ENCODE peak calls at places on chromosomes 6 and 20, in six cellular contexts. W, C, A, O, X and R are unnamed samples.

GRCh38 chr6:126302191-126302590 is 37.7 kb upstream of the CENPW start:
- DNase-seq in W (no peak), X (no peak), A (no peak), O (no peak), C (no peak), R (peak; percentile 38)

GRCh38 chr6:146352163-146352562 is 191.5 kb upstream of the RAB32 start:
- DNase-seq in O (no peak), C (no peak), W (no peak), A (no peak), X (no peak), R (no peak)

GRCh38 chr6:156791261-156791850 is 14.2 kb downstream of the ARID1B start:
- DNase-seq in O (no peak), W (peak; percentile 43), C (no peak), X (no peak), A (peak; percentile 70), R (peak; percentile 87)

GRCh38 chr6:137743493-137743892 is 123.6 kb upstream of the TNFAIP3 start:
- DNase-seq in C (no peak), X (no peak), A (no peak), O (no peak), W (no peak), R (no peak)

GRCh38 chr6:129133770-129134192 is 250.8 kb downstream of the LAMA2 start:
- DNase-seq in C (no peak), O (peak; percentile 10), X (no peak), W (no peak), A (peak; percentile 43), R (peak; percentile 88)

GRCh38 chr6:151130329-151130728 is 109.4 kb upstream of the AKAP12 start:
- DNase-seq in A (no peak), C (no peak), O (no peak), W (no peak), X (no peak), R (no peak)

GRCh38 chr20:57589728-57590484 is 29.0 kb downstream of the PCK1 start:
- DNase-seq in O (no peak), A (no peak), X (peak; percentile 63), W (no peak), C (no peak), R (no peak)

GRCh38 chr6:48099713-48100675 is 11.0 kb downstream of the PTCHD4 start:
- DNase-seq in A (no peak), C (no peak), X (no peak), O (no peak), W (no peak), R (no peak)

GRCh38 chr6:10315034-10315433 is 99.8 kb downstream of the TFAP2A start:
- DNase-seq in A (no peak), O (no peak), W (no peak), C (no peak), X (no peak), R (no peak)

GRCh38 chr6:56794421-56794820 is 151.7 kb upstream of the DST start:
- DNase-seq in C (no peak), W (no peak), X (no peak), A (no peak), O (no peak), R (no peak)
- H3K4me3 ChIP-seq in C (no peak overlapping the region), W (no peak overlapping the region), X (no peak overlapping the region), A (no peak overlapping the region), O (no peak overlapping the region), R (no peak overlapping the region)

DNA sequence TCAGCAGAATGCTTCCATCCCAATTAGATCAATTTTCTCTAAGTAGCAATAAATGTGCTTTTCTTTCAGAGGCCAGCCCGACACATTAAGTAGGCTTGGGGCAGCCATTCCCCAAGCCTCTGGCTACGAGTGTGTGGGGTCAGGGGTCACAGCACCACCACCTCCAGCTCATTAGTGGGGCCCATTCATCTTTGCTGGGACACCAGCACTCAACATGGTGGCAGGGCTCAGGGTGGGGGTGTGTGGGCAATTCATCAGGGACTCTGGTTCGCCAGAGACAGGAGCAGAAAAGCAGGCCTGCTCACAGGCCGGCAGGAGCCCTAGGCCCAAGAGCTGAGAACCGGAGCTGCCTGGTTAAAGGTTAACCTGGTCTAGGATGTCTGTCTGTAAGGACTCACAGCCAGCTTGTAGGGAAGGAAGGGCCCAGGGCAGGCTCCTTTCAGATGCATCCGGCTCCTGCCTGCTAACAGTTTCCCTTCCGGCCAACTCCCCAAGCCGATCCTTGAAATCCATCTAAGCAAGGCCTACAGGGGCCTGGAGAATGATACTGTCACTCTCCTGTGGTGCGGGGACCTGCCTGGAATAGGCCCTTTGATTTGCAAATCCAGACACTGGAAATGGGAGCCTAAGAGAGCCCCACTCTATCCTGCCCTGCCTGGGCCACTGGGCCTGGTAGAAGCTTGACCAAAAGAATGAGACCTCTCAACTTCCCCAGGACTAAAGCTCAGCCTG is 159.0 kb upstream of the TOP1 start:
- DNase-seq in X (no peak), A (no peak), O (no peak), C (no peak), W (no peak), R (no peak)
- TF ChIP-seq CTCF in X (no peak), A (no peak), O (no peak), C (no peak), W (no peak), R (no peak)

GRCh38 chr20:63072231-63072791 is 65.5 kb upstream of the BHLHE23 start:
- DNase-seq in O (no peak), A (no peak), C (peak; percentile 47), X (no peak), W (no peak), R (no peak)
- H3K4me3 ChIP-seq in O (no peak overlapping the region), A (no peak overlapping the region), C (no peak overlapping the region), X (no peak overlapping the region), W (no peak overlapping the region), R (no peak overlapping the region)

GRCh38 chr20:47782091-47782490 is 3.2 kb downstream of the SULF2 start:
- DNase-seq in A (no peak), O (no peak), C (no peak), X (no peak), W (no peak), R (no peak)

GRCh38 chr20:47778398-47779354 is 6.6 kb downstream of the SULF2 start:
- DNase-seq in C (no peak), X (no peak), W (no peak), A (no peak), O (no peak), R (no peak)

GRCh38 chr20:47782920-47783552 is 2.2 kb downstream of the SULF2 start:
- DNase-seq in A (no peak), W (no peak), C (no peak), O (no peak), X (no peak), R (no peak)

GRCh38 chr20:47781631-47782030 is 3.6 kb downstream of the SULF2 start:
- DNase-seq in A (no peak), X (no peak), O (no peak), W (no peak), C (no peak), R (no peak)

GRCh38 chr20:47780990-47781389 is 4.3 kb downstream of the SULF2 start:
- DNase-seq in A (no peak), C (no peak), X (no peak), W (no peak), O (no peak), R (no peak)
- TF ChIP-seq CTCF in A (no peak), C (no peak), X (no peak), W (no peak), O (no peak), R (no peak)

DNA sequence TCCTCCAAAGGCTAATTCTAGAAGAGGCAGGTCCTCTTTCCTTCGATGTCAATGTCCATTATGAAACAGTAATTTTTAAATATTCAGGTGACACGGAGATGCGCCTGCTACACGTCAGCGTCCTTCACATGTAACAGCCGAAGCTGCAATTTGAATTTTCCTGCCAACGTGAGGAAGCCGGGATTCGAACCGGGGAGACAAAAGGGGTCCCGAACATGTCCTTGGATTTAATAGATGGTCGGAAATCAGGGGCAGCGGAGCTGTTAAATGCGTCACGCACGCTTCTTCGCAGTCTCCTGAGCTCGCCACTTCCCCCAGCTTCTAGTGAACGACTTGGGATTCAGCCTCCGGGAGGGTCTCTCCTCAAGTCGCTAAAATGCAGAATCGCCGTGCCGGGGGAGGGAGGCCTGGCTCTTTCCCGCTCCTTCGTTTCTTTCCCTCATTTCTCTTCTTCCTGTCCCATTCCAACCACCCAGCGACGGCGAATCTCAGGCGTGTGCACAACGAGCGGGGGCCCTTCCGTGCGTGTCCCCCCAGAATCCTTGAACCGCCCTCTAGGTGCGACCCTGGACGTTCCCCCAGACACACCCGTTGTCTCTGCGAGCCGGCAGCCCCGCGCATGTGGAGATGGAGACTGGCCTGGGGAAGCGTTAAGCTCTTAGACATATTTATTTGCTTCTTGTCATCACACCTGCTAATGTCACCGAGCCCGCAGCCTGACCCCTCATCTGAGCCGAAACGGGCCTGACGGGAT is 1.3 kb upstream of the FOXC1 start:
- DNase-seq in C (no peak), O (no peak), X (no peak), A (peak; percentile 28), W (no peak), R (no peak)
- H3K4me3 ChIP-seq in C (no peak overlapping the region), O (peak overlapping the region; percentile 69), X (no peak overlapping the region), A (no peak overlapping the region), W (peak overlapping the region; percentile 67), R (no peak overlapping the region)

DNA sequence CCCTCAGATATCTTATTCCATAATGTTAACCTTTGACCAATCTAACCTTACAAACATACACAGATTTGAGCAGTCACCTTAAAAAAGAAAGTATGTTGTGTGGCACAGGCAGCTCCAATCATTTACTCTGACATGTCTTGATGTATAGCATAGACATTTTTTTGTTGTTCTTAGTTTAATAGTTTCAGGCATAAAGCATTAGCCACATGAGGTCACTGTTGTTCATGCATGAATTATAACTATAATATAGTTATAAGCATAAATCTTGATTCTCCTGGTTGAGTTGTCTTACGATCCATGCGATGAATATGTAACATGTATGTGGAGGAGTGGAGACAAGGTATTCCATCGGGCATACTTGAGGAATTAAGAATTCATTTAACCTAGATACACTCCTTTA is 26.1 kb upstream of the NKAIN2 start:
- DNase-seq in A (peak; percentile 55), O (no peak), X (no peak), C (no peak), W (no peak), R (peak; percentile 14)
- TF ChIP-seq CTCF in A (peak; percentile 40), O (no peak), X (no peak), C (no peak), W (no peak), R (no peak)